ENCODE peak calls at places on chromosomes 1 and 21, in five cellular contexts. U, X, Q, J and A are unnamed samples. For H3K27me3 and H3K4me1, the result is how much of the 10 kb centered on the place peaks cover.

GRCh38 chr1:211928993-211929637 is 98.6 kb upstream of the LPGAT1 start:
- DNase-seq in J (no peak), Q (no peak), X (no peak), U (no peak), A (no peak)

GRCh38 chr1:25927541-25928265 is 21.5 kb upstream of the STMN1 start:
- DNase-seq in U (no peak), Q (no peak), J (no peak), X (no peak), A (no peak)

GRCh38 chr1:65955071-65955470 is 162.4 kb downstream of the PDE4B start:
- DNase-seq in J (no peak), Q (no peak), U (no peak), X (no peak), A (no peak)

GRCh38 chr1:32992489-32993214 is 28.0 kb upstream of the RNF19B start:
- DNase-seq in X (peak), U (peak), Q (no peak), J (no peak), A (peak)

GRCh38 chr1:29896300-29896699 is 660.0 kb downstream of the PTPRU start:
- DNase-seq in U (no peak), Q (no peak), J (no peak), X (no peak), A (no peak)

GRCh38 chr1:165860065-165860464 is 32.7 kb downstream of the UCK2 start:
- DNase-seq in U (no peak), X (no peak), Q (no peak), J (no peak), A (no peak)

GRCh38 chr1:155051777-155052398 is 772 bp downstream of the ADAM15 start:
- DNase-seq in X (peak), U (no peak), Q (peak), J (peak), A (no peak)

GRCh38 chr21:26758083-26758861 is 86.9 kb downstream of the ADAMTS1 start:
- DNase-seq in Q (no peak), J (no peak), U (no peak), X (no peak), A (no peak)

GRCh38 chr1:215228193-215228592 is 145.7 kb downstream of the KCNK2 start:
- DNase-seq in X (no peak), J (no peak), Q (no peak), U (no peak), A (no peak)

GRCh38 chr1:193486671-193487229 is 300.3 kb upstream of the B3GALT2 start:
- DNase-seq in J (no peak), Q (no peak), U (no peak), X (no peak), A (no peak)

GRCh38 chr1:88777604-88778149 is 93.6 kb downstream of the PKN2 start:
- DNase-seq in U (no peak), X (no peak), Q (no peak), J (no peak), A (no peak)

GRCh38 chr1:163006051-163006834 is 62.9 kb upstream of the RGS4 start:
- DNase-seq in Q (no peak), X (no peak), U (no peak), J (no peak), A (no peak)

GRCh38 chr21:41130883-41131282 is 37.1 kb upstream of the BACE2 start:
- DNase-seq in X (no peak), Q (no peak), U (peak), J (no peak), A (no peak)

GRCh38 chr1:93908394-93909145 is 660 bp downstream of the GCLM start:
- DNase-seq in U (peak), Q (peak), X (peak), J (peak), A (peak)

GRCh38 chr1:207842506-207842905 is 68.4 kb downstream of the CD34 start:
- DNase-seq in Q (no peak), X (no peak), U (no peak), J (no peak), A (no peak)

GRCh38 chr1:6624712-6625578 is at the start of gene THAP3:
- DNase-seq in X (peak), J (peak), Q (peak), U (peak), A (peak)

GRCh38 chr1:156062189-156062588 is 1.2 kb downstream of the RAB25 start:
- DNase-seq in Q (no peak), U (no peak), X (no peak), J (no peak), A (no peak)

GRCh38 chr1:105137543-105138444 is 1388.1 kb downstream of the AMY1C start:
- DNase-seq in X (no peak), U (peak), J (peak), Q (no peak), A (no peak)

GRCh38 chr1:147735423-147735822 is 25.0 kb downstream of the GJA5 start:
- DNase-seq in U (no peak), J (no peak), X (no peak), Q (no peak), A (no peak)

GRCh38 chr1:85894651-85895050 is 186.4 kb upstream of the ZNHIT6 start:
- DNase-seq in J (no peak), X (no peak), U (peak), Q (no peak), A (no peak)

GRCh38 chr1:58713841-58714240 is 14.0 kb upstream of the MYSM1 start:
- DNase-seq in U (no peak), Q (no peak), J (no peak), X (no peak), A (no peak)

GRCh38 chr1:150256549-150257341 is 829 bp upstream of the CA14 start:
- DNase-seq in Q (no peak), U (no peak), J (peak), X (no peak), A (no peak)

GRCh38 chr1:53237638-53238037 is 680 bp downstream of the MAGOH start:
- DNase-seq in J (no peak), Q (no peak), X (no peak), U (no peak), A (no peak)

GRCh38 chr1:232974971-232975370 is 24.6 kb downstream of the NTPCR start:
- DNase-seq in Q (no peak), J (no peak), U (no peak), X (no peak), A (no peak)

GRCh38 chr21:39712976-39713375 is 32.0 kb upstream of the IGSF5 start:
- DNase-seq in U (no peak), J (no peak), Q (no peak), X (no peak), A (no peak)

GRCh38 chr1:208291923-208292711 is 47.9 kb upstream of the PLXNA2 start:
- DNase-seq in U (no peak), J (no peak), Q (no peak), X (no peak), A (no peak)

GRCh38 chr1:39653546-39654031 is 14.1 kb upstream of the HEYL start:
- DNase-seq in J (peak), U (peak), X (peak), Q (peak), A (peak)
- H3K4me3 ChIP-seq in J (no peak), U (no peak), X (no peak), Q (no peak), A (no peak)

DNA sequence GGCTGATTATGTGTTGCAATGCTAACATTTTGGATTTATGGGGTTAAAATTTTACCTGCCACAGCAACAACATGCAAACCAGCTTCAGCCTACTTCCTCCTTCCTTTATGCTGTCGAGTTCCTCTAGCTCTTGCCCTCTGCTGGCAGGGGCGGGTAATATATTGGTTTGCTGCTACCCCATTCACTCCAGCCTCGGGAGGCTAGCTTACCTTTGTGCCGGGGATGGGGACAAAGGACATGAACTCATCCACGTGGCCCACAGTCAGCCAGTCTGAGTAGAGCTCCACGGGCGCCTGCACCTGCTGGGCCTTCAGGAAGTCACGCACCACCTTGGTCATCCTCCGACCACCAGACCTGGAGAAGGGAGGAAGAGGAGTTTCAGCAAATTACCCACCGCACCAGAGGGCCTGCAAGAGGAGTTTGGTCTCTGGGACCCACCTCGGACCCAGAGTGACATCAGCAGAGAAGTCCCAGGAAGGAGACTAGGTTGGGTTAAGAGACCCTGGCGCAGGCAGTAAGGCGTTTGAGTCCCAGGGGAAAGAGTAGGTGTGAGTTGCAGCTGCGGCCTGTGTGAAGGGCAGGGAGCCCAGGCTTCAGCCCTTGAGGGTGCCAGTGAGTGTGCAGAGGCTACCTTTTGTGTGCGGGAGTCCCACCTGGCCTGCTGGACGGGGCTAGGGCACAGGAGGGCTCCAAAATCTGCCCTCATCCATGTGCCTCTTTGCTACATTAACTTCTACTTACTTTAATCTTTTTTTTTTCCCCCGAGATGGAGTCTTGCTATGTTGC is 21.8 kb upstream of the SDHB start:
- DNase-seq in X (no peak), Q (peak), U (peak), J (no peak), A (no peak)
- H3K27me3 ChIP-seq in X (under half), Q (under half), U (under half), J (under half), A (under half)

GRCh38 chr1:241631674-241632073 is 8.5 kb downstream of the CHML start:
- DNase-seq in Q (no peak), X (no peak), U (no peak), J (no peak), A (no peak)
- H3K4me1 ChIP-seq in Q (under half), X (under half), U (under half), J (under half), A (under half)

GRCh38 chr1:43834280-43835140 is 99.1 kb upstream of the ARTN start:
- DNase-seq in J (no peak), Q (no peak), U (no peak), X (peak), A (no peak)
- H3K4me3 ChIP-seq in J (no peak), Q (no peak), U (no peak), X (no peak), A (no peak)

GRCh38 chr1:145707183-145707867 is at the start of gene PDZK1:
- DNase-seq in Q (no peak), J (no peak), X (no peak), U (no peak), A (no peak)

GRCh38 chr1:145714524-145715111 is 4.7 kb upstream of the CD160 start:
- DNase-seq in J (no peak), U (no peak), X (no peak), Q (no peak), A (no peak)

GRCh38 chr1:145711213-145711651 is 4.1 kb upstream of the PDZK1 start:
- DNase-seq in U (no peak), J (no peak), Q (no peak), X (no peak), A (no peak)

GRCh38 chr1:145708063-145708462 is 895 bp upstream of the PDZK1 start:
- DNase-seq in U (no peak), X (no peak), Q (no peak), J (no peak), A (no peak)

DNA sequence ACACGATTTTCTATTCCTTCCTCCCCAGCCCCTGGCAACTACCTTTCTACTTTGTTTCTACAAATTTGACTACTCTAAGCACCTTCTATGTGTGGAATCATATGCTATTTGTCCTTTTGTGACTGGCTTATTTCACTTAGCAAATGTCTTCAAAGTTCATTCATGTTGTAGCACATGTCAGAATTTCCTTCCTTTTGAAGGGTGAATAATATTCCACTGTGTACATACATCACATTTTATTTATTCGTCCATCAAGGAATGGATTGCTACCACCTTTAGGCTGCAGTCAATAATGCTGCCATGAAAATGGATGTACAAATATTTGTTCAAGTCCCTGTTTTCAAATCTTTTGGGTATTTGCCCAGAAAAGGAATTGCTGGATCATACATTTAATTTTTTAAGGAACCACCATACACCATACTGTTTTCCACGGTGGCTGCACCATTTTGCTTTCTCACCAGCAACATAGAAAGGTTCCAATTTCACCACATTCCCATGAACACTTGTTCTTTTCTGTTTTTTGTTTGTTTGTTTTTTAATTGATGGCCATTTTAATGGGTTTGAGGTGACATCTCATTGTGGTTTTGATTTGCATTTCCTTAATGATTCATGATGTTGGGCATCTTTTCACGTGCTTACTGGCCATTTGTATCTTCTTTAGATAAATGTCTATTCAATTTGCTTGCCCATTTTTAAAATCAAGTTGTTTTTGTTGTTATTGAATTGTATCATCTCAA is 3.3 kb upstream of the PDZK1 start:
- DNase-seq in Q (no peak), X (no peak), U (no peak), J (no peak), A (no peak)
- H3K27me3 ChIP-seq in Q (under half), X (under half), U (under half), J (under half), A (under half)

DNA sequence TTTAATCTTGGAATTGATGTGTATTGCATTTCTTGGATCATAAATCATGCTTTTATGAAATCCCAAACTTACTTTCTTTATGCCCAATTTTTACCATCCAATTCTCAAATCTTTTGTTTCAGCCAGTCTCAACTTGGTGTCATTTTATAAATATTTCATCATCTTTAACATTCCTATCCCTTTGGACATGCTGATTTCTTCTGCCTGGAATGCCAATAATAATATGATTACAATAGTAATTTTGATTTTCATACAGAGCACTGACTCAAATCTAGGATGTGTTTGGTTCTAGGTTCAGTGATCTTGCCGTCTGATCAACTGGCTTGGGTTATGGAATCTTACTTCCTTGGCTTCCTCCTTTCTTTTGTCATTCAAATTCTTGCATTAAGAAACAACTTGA is 12.8 kb downstream of the RRP15 start:
- DNase-seq in U (no peak), J (no peak), Q (no peak), X (no peak), A (no peak)
- H3K4me1 ChIP-seq in U (under half), J (under half), Q (under half), X (under half), A (under half)